ENCODE peak calls at places on chromosomes 6 and 20, in ten cellular contexts. C is cardiac fibroblast, J is astrocyte, M is dorsolateral prefrontal cortex, A is cardiac muscle cell, U is retinal pigment epithelial cell, Y is neural progenitor cell, F is mammary epithelial cell, W is GM23248, O is lower lobe of right lung. K is an unnamed sample.

GRCh38 chr6:113610377-113610988 is 246.7 kb upstream of the MARCKS start:
- DNase-seq in Y (no peak), F (no peak), U (no peak), M (no peak), J (no peak), O (no peak), C (no peak), A (no peak), W (no peak), K (peak; percentile 13)

GRCh38 chr6:3011592-3011991 is 11.9 kb downstream of the NQO2 start:
- DNase-seq in A (no peak), F (no peak), Y (no peak), C (no peak), M (no peak), W (no peak), O (no peak), J (no peak), U (no peak), K (no peak)

GRCh38 chr6:52201046-52201445 is 14.9 kb downstream of the IL17A start:
- DNase-seq in A (no peak), Y (no peak), O (no peak), J (no peak), M (no peak), W (no peak), U (no peak), F (no peak), C (no peak), K (no peak)

GRCh38 chr6:135251416-135251815 is 70.3 kb downstream of the MYB start:
- DNase-seq in O (no peak), M (no peak), C (no peak), J (no peak), W (no peak), A (no peak), F (no peak), U (no peak), Y (peak; percentile 84), K (no peak)

GRCh38 chr6:127457444-127458064 is 1.6 kb downstream of the KIAA0408 start:
- DNase-seq in M (no peak), O (no peak), Y (no peak), J (peak; percentile 80), C (peak; percentile 92), F (peak; percentile 6), U (peak; percentile 26), W (peak; percentile 84), A (no peak), K (no peak)

GRCh38 chr6:150720774-150721233 is 121.1 kb downstream of the PLEKHG1 start:
- DNase-seq in A (no peak), W (peak; percentile 6), Y (peak; percentile 67), O (no peak), F (peak; percentile 99), J (peak; percentile 94), U (peak; percentile 31), C (peak; percentile 25), M (no peak), K (no peak)

GRCh38 chr20:31559704-31560093 is 45.4 kb upstream of the ID1 start:
- DNase-seq in U (no peak), O (no peak), J (peak; percentile 48), A (no peak), C (peak; percentile 33), F (no peak), Y (no peak), M (no peak), W (no peak), K (no peak)

GRCh38 chr6:170135041-170135440 is 155.8 kb downstream of the DLL1 start:
- DNase-seq in O (no peak), Y (no peak), M (peak; percentile 16), W (no peak), U (no peak), F (no peak), J (no peak), C (no peak), A (no peak), K (no peak)

GRCh38 chr20:60851826-60852704 is 400.0 kb upstream of the CDH4 start:
- DNase-seq in C (no peak), W (no peak), J (no peak), O (no peak), A (peak; percentile 56), U (no peak), F (no peak), Y (peak; percentile 66), M (no peak), K (peak; percentile 28)

GRCh38 chr6:6648659-6649343 is 60.3 kb downstream of the LY86 start:
- DNase-seq in C (no peak), Y (no peak), W (no peak), U (no peak), F (no peak), J (no peak), M (no peak), A (no peak), O (no peak), K (no peak)

GRCh38 chr6:149859368-149859767 is 4.8 kb downstream of the LRP11 start:
- DNase-seq in J (peak; percentile 61), Y (no peak), O (no peak), W (peak; percentile 90), C (peak; percentile 84), M (no peak), U (no peak), A (no peak), F (peak; percentile 47), K (no peak)

GRCh38 chr6:42988486-42989020 is 4.2 kb downstream of the PPP2R5D start:
- DNase-seq in A (no peak), W (peak; percentile 57), J (peak; percentile 12), O (no peak), F (no peak), C (peak; percentile 63), U (no peak), Y (no peak), M (no peak), K (no peak)

GRCh38 chr6:150975136-150975535 is 109.6 kb downstream of the MTHFD1L start:
- DNase-seq in F (no peak), U (no peak), O (no peak), W (peak; percentile 34), A (no peak), M (no peak), C (no peak), J (no peak), Y (no peak), K (no peak)

GRCh38 chr20:50019466-50020256 is 36.9 kb downstream of the SNAI1 start:
- DNase-seq in J (no peak), Y (no peak), U (no peak), C (no peak), O (no peak), W (no peak), F (peak; percentile 63), A (no peak), M (peak; percentile 54), K (no peak)

GRCh38 chr20:4459081-4459480 is 262.6 kb upstream of the PRND start:
- DNase-seq in C (no peak), O (no peak), A (no peak), U (no peak), Y (no peak), M (no peak), F (peak; percentile 41), J (no peak), W (no peak), K (no peak)

GRCh38 chr20:1338801-1339200 is 9.9 kb upstream of the SDCBP2 start:
- DNase-seq in U (no peak), M (no peak), Y (no peak), A (no peak), C (no peak), J (no peak), O (no peak), F (no peak), W (peak; percentile 33), K (no peak)

GRCh38 chr6:108846628-108847027 is 1.6 kb upstream of the ARMC2 start:
- DNase-seq in M (no peak), C (no peak), F (no peak), J (no peak), W (no peak), Y (peak; percentile 24), A (no peak), U (no peak), O (no peak), K (no peak)

DNA sequence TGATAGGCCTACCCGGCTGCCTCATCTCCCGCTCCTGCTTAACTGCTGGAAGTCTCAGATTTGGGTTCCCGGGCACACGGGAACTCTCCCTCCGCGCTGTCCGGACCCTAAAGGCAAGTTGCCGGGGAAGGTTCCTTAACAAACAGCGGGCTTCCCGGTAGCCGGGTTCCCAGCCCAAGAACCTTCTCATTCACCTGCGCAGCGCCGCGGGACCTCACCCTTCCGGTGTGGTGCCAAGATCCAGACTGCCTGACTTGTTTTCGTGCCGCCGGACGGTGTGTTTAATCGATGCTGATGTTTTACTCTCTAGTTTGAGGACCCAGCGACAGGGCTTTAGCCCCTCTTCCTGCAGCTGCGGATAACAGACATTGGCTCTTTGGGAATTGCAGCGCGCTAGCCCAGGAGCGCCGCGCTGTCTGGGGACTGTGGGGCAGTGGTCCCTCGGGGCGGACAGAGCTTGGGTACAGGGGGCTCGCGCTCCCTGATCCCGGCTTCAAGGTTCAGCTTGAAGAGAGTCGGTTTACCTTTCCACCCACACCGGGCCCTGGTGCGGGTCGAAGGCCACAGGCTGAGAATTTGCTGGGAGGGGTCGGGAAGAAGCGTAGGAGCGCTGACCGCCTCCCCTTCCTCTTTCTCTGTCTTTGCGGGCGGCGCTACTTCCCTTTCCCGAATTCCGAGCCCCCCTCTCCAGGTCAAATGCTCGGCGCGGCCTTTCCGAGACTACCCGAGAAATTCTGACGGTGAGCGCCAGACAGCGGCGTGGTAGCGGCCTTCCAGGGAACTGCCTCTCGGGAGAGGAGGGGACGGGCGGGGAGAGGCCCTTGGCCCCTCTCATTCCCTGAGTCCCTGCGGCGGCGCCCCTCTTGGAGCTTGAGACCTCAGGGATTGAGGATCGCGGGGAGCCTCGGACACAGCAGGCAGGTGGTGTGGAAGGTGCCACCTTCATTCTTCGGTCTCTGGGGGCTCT is 17.2 kb downstream of the ABT1 start:
- DNase-seq in C (no peak), Y (peak; percentile 72), J (no peak), U (no peak), O (peak; percentile 49), M (no peak), A (peak; percentile 37), F (no peak), W (peak; percentile 37), K (peak; percentile 52)
- H3K4me3 ChIP-seq in C (no peak overlapping the region), Y (peak overlapping the region; percentile 71), J (peak overlapping the region; percentile 28), U (peak overlapping the region; percentile 43), O (peak overlapping the region; percentile 48), M (peak overlapping the region; percentile 39), A (peak overlapping the region; percentile 30), F (no peak overlapping the region), W (peak overlapping the region; percentile 37), K (no peak overlapping the region)

GRCh38 chr6:98832282-98833100 is 1.9 kb upstream of the POU3F2 start:
- DNase-seq in J (peak; percentile 92), O (no peak), W (peak; percentile 94), U (no peak), A (peak; percentile 27), F (peak; percentile 76), M (peak; percentile 65), Y (peak; percentile 58), C (peak; percentile 38), K (peak; percentile 72)
- H3K4me3 ChIP-seq in J (peak overlapping the region; percentile 64), O (peak overlapping the region; percentile 62), W (peak overlapping the region; percentile 67), U (peak overlapping the region; percentile 46), A (peak overlapping the region; percentile 55), F (peak overlapping the region; percentile 35), M (peak overlapping the region; percentile 66), Y (peak overlapping the region; percentile 56), C (peak overlapping the region; percentile 43), K (peak overlapping the region; percentile 60)

GRCh38 chr6:155586036-155586557 is 130.5 kb upstream of the NOX3 start:
- DNase-seq in W (no peak), O (no peak), F (no peak), U (no peak), J (no peak), A (no peak), Y (no peak), M (no peak), C (no peak), K (no peak)
- H3K4me3 ChIP-seq in W (no peak overlapping the region), O (no peak overlapping the region), F (no peak overlapping the region), U (no peak overlapping the region), J (no peak overlapping the region), A (no peak overlapping the region), Y (no peak overlapping the region), M (no peak overlapping the region), C (no peak overlapping the region), K (no peak overlapping the region)

GRCh38 chr6:31652925-31653724 is 664 bp upstream of the BAG6 start:
- DNase-seq in U (no peak), F (no peak), A (peak; percentile 93), Y (peak; percentile 96), O (peak; percentile 88), C (peak; percentile 94), J (peak; percentile 84), W (peak; percentile 94), M (peak; percentile 85), K (peak; percentile 87)
- H3K4me3 ChIP-seq in U (peak overlapping the region; percentile 86), F (peak overlapping the region; percentile 83), A (peak overlapping the region; percentile 53), Y (peak overlapping the region; percentile 85), O (peak overlapping the region; percentile 87), C (peak overlapping the region; percentile 93), J (peak overlapping the region; percentile 87), W (peak overlapping the region; percentile 97), M (peak overlapping the region; percentile 80), K (peak overlapping the region; percentile 69)